ENCODE peak calls at places on chromosomes 11 and 22, in four cellular contexts. Z is mammary epithelial cell, L is IMR-90, O is keratinocyte. J is an unnamed sample. For H3K4me1, the result is how much of the 10 kb centered on the place peaks cover.

GRCh38 chr11:85028329-85029101 is 598.6 kb downstream of the DLG2 start:
- DNase-seq in Z (no peak), L (no peak), O (no peak), J (peak)

GRCh38 chr22:46610345-46610744 is 9.8 kb upstream of the GRAMD4 start:
- DNase-seq in Z (no peak), L (no peak), O (no peak), J (no peak)

GRCh38 chr11:134120143-134120850 is 51.4 kb downstream of the JAM3 start:
- DNase-seq in Z (peak), L (peak), O (no peak), J (no peak)

GRCh38 chr11:58880166-58880565 is 35.7 kb upstream of the GLYATL2 start:
- DNase-seq in Z (no peak), L (no peak), O (no peak), J (no peak)

GRCh38 chr11:125166347-125166841 is 1.8 kb downstream of the PKNOX2 start:
- DNase-seq in Z (no peak), L (no peak), O (no peak), J (no peak)

GRCh38 chr11:126139541-126140091 is 71.8 kb downstream of the RPUSD4 start:
- DNase-seq in Z (no peak), L (peak), O (no peak), J (no peak)

GRCh38 chr22:27139935-27140493 is 482.6 kb downstream of the MIAT start:
- DNase-seq in Z (peak), L (peak), O (no peak), J (peak)

GRCh38 chr11:105719073-105719846 is 109.4 kb downstream of the GRIA4 start:
- DNase-seq in Z (peak), L (peak), O (no peak), J (no peak)

GRCh38 chr22:44523981-44524759 is 26.1 kb upstream of the RTL6 start:
- DNase-seq in Z (no peak), L (peak), O (no peak), J (no peak)

GRCh38 chr11:83566948-83567347 is 280.8 kb upstream of the CCDC90B start:
- DNase-seq in Z (peak), L (peak), O (no peak), J (no peak)

GRCh38 chr11:50174189-50174588 is 141.5 kb downstream of the OR4C45 start:
- DNase-seq in Z (peak), L (peak), O (no peak), J (no peak)

GRCh38 chr22:23894710-23895598 is 771 bp downstream of the MIF start:
- DNase-seq in Z (peak), L (peak), O (peak), J (peak)

GRCh38 chr11:57800444-57801184 is 39.0 kb downstream of the CTNND1 start:
- DNase-seq in Z (peak), L (peak), O (peak), J (no peak)

GRCh38 chr11:128497057-128497957 is 90.1 kb downstream of the ETS1 start:
- DNase-seq in Z (peak), L (peak), O (no peak), J (no peak)

GRCh38 chr11:80727315-80727714 is 1286.5 kb upstream of the TENM4 start:
- DNase-seq in Z (no peak), L (no peak), O (no peak), J (no peak)

GRCh38 chr11:104772806-104773241 is 125.4 kb downstream of the CASP12 start:
- DNase-seq in Z (peak), L (peak), O (peak), J (no peak)

GRCh38 chr11:68297812-68298658 is 14.4 kb upstream of the LRP5 start:
- DNase-seq in Z (peak), L (peak), O (peak), J (no peak)

GRCh38 chr22:19631899-19632670 is 82.2 kb upstream of the SEPTIN5 start:
- DNase-seq in Z (no peak), L (peak), O (no peak), J (no peak)

GRCh38 chr11:113377606-113378005 is 10.0 kb upstream of the ANKK1 start:
- DNase-seq in Z (peak), L (peak), O (no peak), J (no peak)

GRCh38 chr22:46092011-46092410 is 58.3 kb upstream of the PPARA start:
- DNase-seq in Z (no peak), L (no peak), O (no peak), J (no peak)

GRCh38 chr22:36454916-36455570 is 26.4 kb downstream of the TXN2 start:
- DNase-seq in Z (peak), L (peak), O (no peak), J (peak)

GRCh38 chr11:2522636-2523255 is 77.9 kb downstream of the KCNQ1 start:
- DNase-seq in Z (no peak), L (no peak), O (no peak), J (peak)

GRCh38 chr22:42443240-42444059 is 11.2 kb upstream of the NFAM1 start:
- DNase-seq in Z (no peak), L (no peak), O (no peak), J (no peak)
- H3K4me1 ChIP-seq in Z (under half), L (under half), O (under half), J (under half)

DNA sequence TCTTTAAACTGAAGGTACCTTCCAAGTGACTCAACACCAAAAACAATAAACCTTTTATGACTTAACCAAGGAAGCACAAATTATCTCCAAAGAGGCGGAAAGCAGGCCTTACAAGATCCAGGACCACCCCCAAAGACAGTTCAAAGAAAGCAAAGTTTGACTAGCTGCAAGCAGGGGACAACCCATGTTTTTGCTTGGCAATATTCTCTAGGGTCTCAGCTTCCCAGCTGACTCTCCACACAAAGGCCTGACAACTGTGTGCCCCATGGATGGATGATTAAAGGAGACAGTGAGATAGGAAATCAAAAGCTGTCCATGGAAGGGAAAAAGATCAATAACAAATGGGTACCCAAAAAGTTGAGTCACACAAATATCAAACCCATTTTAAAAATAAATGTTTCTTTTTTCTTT is 232.2 kb downstream of the DDX10 start:
- DNase-seq in Z (no peak), L (peak), O (no peak), J (no peak)
- H3K27ac ChIP-seq in Z (peak), L (peak), O (no peak), J (peak)

DNA sequence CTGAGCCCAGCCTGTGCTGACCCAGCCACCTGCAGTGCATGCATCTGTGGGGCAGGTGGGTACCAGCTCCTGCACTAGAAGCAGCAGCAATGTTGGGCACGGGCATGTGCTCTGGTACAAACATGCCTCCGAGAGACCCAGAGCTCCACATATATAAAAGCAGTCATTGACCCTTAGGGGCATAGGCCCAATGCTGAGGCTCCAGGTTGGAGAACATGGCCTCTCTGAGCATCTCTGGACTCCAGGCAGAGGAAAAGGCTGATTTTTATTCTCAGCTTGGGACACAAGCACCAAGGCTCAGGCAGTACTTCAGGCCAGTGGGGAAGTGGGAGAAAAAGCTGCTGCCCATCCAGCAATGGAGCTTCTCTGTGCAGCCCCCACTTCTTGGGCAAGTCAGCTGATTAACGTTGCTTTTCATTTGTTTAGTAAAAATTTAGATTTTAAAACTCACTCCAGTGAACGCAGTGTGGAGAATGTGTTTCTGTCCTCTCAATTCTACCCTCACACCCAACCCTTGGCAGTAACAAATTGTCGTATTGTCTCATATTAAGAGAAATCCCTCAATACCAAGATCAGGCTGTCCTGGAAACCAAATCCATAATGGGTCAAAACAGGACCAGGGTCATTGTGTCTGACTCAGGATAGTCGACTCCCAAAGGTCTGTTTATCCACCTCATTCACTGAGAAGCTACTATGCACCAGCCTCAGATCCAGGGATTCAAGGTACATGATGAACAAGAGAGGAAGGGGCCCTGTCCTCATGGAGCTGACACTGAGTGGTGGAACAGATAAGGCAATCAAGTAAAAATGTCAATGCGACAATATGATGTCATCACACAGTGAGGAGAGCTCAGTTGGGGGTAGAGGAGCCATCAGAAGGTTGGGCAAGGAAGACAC is 50.6 kb upstream of the TOP3B start:
- DNase-seq in Z (no peak), L (no peak), O (no peak), J (no peak)
- H3K4me1 ChIP-seq in Z (under half), L (under half), O (under half), J (under half)

GRCh38 chr11:111570796-111571195 is 30.3 kb downstream of the LAYN start:
- DNase-seq in Z (no peak), L (no peak), O (no peak), J (no peak)

GRCh38 chr11:111574373-111575230 is 27.6 kb upstream of the SIK2 start:
- DNase-seq in Z (no peak), L (no peak), O (no peak), J (no peak)

GRCh38 chr11:111571829-111572501 is 30.3 kb upstream of the SIK2 start:
- DNase-seq in Z (no peak), L (peak), O (no peak), J (no peak)

GRCh38 chr11:111575748-111576147 is 26.5 kb upstream of the SIK2 start:
- DNase-seq in Z (no peak), L (no peak), O (no peak), J (no peak)

GRCh38 chr11:111573821-111574249 is 28.4 kb upstream of the SIK2 start:
- DNase-seq in Z (no peak), L (no peak), O (no peak), J (no peak)
- H3K27ac ChIP-seq in Z (no peak), L (peak), O (no peak), J (no peak)

GRCh38 chr22:20987375-20987774 is 5.3 kb downstream of the LZTR1 start:
- DNase-seq in Z (no peak), L (no peak), O (no peak), J (no peak)
- H3K4me1 ChIP-seq in Z (under half), L (under half), O (under half), J (under half)

GRCh38 chr22:31451709-31452571 is 37.7 kb downstream of the EIF4ENIF1 start:
- DNase-seq in Z (peak), L (peak), O (no peak), J (no peak)
- H3K27ac ChIP-seq in Z (no peak), L (no peak), O (no peak), J (no peak)

DNA sequence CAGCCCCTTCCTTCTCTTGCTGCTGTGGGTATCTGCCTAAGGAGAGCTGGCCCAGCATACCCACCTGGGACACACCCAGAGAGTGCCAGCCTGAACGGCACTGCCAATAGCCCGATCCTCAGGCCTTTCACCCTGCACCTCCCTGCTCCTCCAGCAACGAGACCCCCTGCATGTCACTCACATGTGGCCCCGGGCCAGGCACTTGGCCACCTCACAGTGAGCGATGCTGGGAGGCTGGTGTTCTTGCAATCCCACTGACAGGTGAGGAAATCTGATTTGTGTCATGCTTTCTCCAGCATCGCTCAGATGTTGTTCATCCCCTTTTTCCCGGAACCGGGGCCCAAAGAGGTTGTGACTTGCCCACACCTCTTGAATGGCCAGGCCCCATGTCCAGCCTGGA is 20.5 kb downstream of the DAGLA start:
- DNase-seq in Z (peak), L (no peak), O (no peak), J (no peak)
- H3K4me1 ChIP-seq in Z (half or more), L (under half), O (under half), J (under half)

DNA sequence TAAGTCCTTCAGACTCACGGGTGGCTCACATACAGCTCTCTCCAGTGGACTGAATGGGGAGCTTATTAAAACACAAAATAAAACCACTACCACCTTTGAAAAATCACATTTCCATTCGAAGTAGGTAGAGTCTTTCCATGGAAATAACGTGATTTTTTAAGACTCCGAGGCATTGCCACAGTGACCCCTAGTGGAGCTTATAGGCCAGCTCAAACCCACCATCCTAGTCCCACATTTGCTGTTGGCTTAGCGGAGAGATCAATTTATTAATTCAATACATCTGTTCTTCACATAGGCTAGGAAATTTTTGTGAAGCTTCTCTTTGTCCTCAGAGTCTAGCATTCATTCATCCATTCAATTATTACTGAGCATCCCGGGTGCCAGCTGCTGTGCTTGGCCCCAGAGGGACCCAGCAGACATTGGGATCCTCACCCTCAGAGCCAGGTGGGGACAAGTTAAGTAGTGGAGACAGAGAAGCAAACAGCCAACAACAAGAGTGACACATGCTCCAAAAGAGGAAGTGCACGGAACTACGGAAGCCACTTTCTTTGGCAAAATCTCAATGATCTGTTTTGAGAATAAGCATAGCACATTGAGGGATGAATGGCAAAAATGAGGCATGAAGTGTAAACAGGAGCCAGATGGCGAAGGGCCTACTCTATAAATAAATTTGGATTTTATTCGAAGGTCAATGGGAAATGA is 10.2 kb upstream of the P4HA3 start:
- DNase-seq in Z (peak), L (peak), O (no peak), J (no peak)
- H3K27ac ChIP-seq in Z (no peak), L (no peak), O (no peak), J (no peak)

GRCh38 chr22:48715511-48715910 is 1112.2 kb downstream of the BRD1 start:
- DNase-seq in Z (no peak), L (no peak), O (no peak), J (peak)

GRCh38 chr22:48717076-48717810 is 1110.4 kb downstream of the BRD1 start:
- DNase-seq in Z (no peak), L (no peak), O (no peak), J (peak)

GRCh38 chr22:48718818-48719500 is 1108.7 kb downstream of the BRD1 start:
- DNase-seq in Z (no peak), L (no peak), O (no peak), J (peak)

GRCh38 chr22:48719978-48720661 is 1107.6 kb downstream of the BRD1 start:
- DNase-seq in Z (no peak), L (no peak), O (no peak), J (no peak)

GRCh38 chr22:48717883-48718817 is 1109.5 kb downstream of the BRD1 start:
- DNase-seq in Z (no peak), L (no peak), O (no peak), J (peak)
- H3K4me1 ChIP-seq in Z (under half), L (under half), O (under half), J (under half)